ENCODE peak calls at places on chromosomes 16 and 17, in four cellular contexts. L, Y, S and W are unnamed samples. For H3K36me3, the result is how much of the 10 kb centered on the place peaks cover.

GRCh38 chr16:49755291-49755611 is 100.7 kb downstream of the ZNF423 start:
- DNase-seq in L (no peak), Y (no peak), S (no peak), W (no peak)

GRCh38 chr17:27522028-27522639 is 65.9 kb downstream of the KSR1 start:
- DNase-seq in L (no peak), Y (no peak), S (no peak), W (no peak)

GRCh38 chr16:64499211-64499610 is 622.7 kb downstream of the CDH11 start:
- DNase-seq in L (no peak), Y (no peak), S (no peak), W (no peak)

GRCh38 chr16:84144301-84144858 is 597 bp downstream of the HSDL1 start:
- DNase-seq in L (peak), Y (peak), S (peak), W (peak)

GRCh38 chr17:48604770-48605329 is at the start of gene HOXB6:
- DNase-seq in L (no peak), Y (no peak), S (no peak), W (no peak)

GRCh38 chr16:75745242-75745641 is 19.0 kb upstream of the CPHXL start:
- DNase-seq in L (no peak), Y (no peak), S (no peak), W (no peak)

GRCh38 chr17:67575325-67575724 is 142.4 kb upstream of the NOL11 start:
- DNase-seq in L (peak), Y (no peak), S (no peak), W (no peak)

GRCh38 chr17:65193305-65194293 is 56.4 kb downstream of the RGS9 start:
- DNase-seq in L (no peak), Y (no peak), S (no peak), W (no peak)

GRCh38 chr17:58224315-58224714 is 5.3 kb upstream of the MKS1 start:
- DNase-seq in L (no peak), Y (no peak), S (no peak), W (no peak)

GRCh38 chr17:50872710-50873424 is 6.7 kb upstream of the TOB1 start:
- DNase-seq in L (peak), Y (peak), S (peak), W (peak)

GRCh38 chr17:31339906-31340661 is 18.7 kb upstream of the EVI2A start:
- DNase-seq in L (no peak), Y (no peak), S (no peak), W (no peak)

DNA sequence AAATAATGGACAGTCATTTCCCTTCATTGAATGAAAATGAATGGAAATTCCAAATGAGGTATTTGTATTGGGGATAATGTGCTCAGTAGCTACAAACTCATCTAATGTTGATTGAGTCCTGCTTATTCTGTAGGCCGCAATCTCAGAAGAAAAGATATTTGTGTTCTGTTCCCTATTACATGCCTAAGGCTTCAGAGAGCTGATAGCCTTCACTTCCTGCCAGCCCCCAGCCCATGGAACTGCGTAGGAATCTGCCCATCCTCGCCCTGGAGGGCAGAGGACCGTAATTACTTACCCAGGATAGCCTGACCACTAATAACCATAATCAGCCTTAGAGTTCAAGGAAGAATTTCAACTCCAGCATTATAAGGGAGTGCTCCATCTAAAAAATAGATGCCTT is 17.9 kb upstream of the SNTB2 start:
- DNase-seq in L (no peak), Y (no peak), S (no peak), W (no peak)
- H3K36me3 ChIP-seq in L (under half), Y (under half), S (under half), W (under half)

DNA sequence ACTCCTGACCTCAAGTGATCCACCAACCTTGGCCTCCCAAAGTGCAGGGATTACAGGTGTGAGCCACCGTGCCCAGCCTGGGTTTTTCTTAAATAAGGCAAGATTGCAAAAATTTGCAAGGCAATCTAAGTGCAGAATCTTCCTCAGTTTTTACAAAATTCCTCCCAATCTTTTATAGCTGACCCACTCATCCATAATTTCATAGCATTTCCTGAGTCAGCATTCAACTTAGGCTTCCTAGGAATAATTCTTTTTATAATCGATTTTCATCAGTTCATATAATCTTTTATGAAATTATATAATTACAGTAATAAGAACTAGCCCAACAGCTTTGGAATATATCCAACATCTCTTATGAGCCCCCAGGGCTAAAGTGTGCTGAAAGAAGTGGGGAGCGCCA is 14.9 kb downstream of the COIL start:
- DNase-seq in L (no peak), Y (no peak), S (no peak), W (no peak)
- H3K36me3 ChIP-seq in L (under half), Y (under half), S (under half), W (half or more)

GRCh38 chr16:87744750-87745514 is 20.9 kb downstream of the KLHDC4 start:
- DNase-seq in L (no peak), Y (no peak), S (no peak), W (no peak)
- H3K36me3 ChIP-seq in L (under half), Y (half or more), S (under half), W (half or more)

GRCh38 chr17:76474894-76475293 is 7.5 kb downstream of the AANAT start:
- DNase-seq in L (no peak), Y (no peak), S (no peak), W (no peak)
- H3K36me3 ChIP-seq in L (under half), Y (under half), S (under half), W (under half)

DNA sequence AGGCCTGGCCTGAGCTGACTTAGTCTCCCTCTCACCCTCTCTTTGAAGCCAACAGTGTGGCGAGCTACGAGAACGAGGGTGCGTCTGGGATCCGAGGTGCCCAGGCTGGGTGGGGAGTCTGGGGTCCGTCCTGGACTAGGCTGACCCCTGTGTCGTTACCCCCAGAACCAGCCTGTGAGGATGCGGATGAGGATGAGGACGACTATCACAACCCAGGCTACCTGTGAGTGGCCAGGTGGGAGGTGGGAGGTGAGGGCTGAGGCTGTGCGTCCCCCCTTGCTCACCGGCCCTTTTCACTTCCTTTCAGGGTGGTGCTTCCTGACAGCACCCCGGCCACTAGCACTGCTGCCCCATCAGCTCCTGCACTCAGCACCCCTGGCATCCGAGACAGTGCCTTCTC is 1.6 kb downstream of the LAT start:
- DNase-seq in L (no peak), Y (no peak), S (peak), W (no peak)
- H3K36me3 ChIP-seq in L (under half), Y (under half), S (under half), W (under half)

DNA sequence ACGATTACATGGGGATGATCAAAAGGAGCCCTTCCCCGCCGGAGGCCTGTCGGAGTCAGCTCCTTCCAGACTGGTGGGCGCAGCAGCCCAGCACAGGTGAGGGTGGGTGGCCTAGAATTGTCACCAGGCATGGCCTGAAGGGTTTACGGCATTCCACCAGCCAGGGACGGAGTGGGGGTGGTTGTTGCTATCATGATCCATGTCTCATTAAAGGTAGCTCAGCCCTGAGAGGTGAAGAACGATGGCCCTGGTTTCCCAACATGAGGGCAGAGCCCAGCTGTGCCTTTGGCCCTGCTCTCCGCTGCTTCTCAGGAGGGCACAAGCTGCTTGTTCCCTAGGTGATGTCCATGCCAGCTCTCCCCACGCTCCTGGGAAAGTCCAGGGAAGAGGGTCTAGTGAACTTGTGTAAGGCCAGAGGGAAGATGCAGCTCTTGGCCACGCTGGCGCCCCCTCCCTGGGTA is 14.2 kb downstream of the IRF8 start:
- DNase-seq in L (no peak), Y (no peak), S (no peak), W (no peak)
- H3K36me3 ChIP-seq in L (under half), Y (under half), S (under half), W (under half)

DNA sequence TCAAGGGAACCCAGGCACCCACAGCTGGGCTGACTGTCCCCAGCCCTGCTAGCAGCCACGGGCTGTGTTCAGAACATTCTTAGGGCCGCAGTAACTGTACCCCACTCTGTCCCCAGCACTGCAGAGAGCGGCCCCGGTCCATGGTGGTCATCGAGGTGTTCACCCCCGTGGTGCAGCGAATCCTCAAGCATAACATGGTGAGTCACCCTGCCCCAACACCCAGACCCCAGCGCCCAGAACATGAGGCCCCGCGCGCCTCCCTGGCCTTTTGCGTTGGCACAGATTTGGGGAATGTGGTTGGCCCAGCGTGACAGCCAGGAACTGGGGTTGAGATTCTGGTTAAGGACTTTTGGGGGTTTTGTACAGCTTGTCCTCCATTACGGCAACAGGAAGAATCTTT is 114.9 kb upstream of the PLCG2 start:
- DNase-seq in L (no peak), Y (no peak), S (no peak), W (no peak)
- H3K36me3 ChIP-seq in L (under half), Y (under half), S (under half), W (under half)

DNA sequence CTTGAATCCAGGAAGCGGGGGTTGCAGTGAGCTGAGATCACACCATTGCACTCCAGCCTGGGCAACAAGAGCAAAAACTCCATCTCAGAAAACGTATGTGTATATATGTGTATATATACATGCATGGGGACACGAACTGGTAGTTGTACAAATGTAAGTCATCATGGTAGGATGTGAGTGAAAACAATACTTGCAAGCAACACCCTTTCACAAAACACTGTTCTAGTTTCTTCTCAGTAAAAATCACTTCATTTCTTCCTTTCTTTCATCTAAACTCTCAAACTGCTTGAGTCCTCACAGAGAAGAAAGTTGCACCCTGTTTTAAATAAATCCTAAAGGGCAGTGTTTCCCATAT is 51.8 kb downstream of the METTL16 start:
- DNase-seq in L (no peak), Y (no peak), S (no peak), W (no peak)
- H3K36me3 ChIP-seq in L (under half), Y (under half), S (under half), W (half or more)

GRCh38 chr17:7850118-7850504 is 4.8 kb upstream of the TMEM88 start:
- DNase-seq in L (no peak), Y (no peak), S (no peak), W (no peak)
- H3K36me3 ChIP-seq in L (under half), Y (under half), S (under half), W (half or more)